ENCODE peak calls at places on chromosomes 6 and 20, in seven cellular contexts. Z is Kasumi-1, L is neural crest cell, M is left cardiac atrium, D is fibroblast of lung, V is activated T-cell treated with anti-CD3 and anti-CD28 coated beads for 1 hour, S is endothelial cell of umbilical vein. Y is an unnamed sample.
A peak's percentile ranks its signal among the peaks of the same experiment; 100 is the strongest.

GRCh38 chr6:11759995-11760394 is 18.6 kb downstream of the ADTRP start:
- DNase-seq in V (no peak), L (no peak), M (no peak), S (no peak), Z (no peak), D (no peak), Y (no peak)

GRCh38 chr20:17501701-17502100 is 29.5 kb downstream of the BFSP1 start:
- DNase-seq in V (no peak), D (no peak), L (no peak), Z (no peak), S (no peak), M (no peak), Y (no peak)

GRCh38 chr6:14348389-14348788 is 230.8 kb downstream of the CD83 start:
- DNase-seq in D (no peak), M (no peak), L (no peak), S (no peak), V (no peak), Z (peak; percentile 7), Y (no peak)

GRCh38 chr6:53802582-53802981 is 7.8 kb downstream of the LRRC1 start:
- DNase-seq in D (peak; percentile 54), L (no peak), Z (no peak), V (no peak), S (no peak), M (no peak), Y (no peak)

GRCh38 chr6:133393891-133394290 is 152.7 kb downstream of the EYA4 start:
- DNase-seq in M (no peak), Z (no peak), L (no peak), D (no peak), S (no peak), V (no peak), Y (no peak)

GRCh38 chr6:100372326-100372725 is 92.4 kb downstream of the SIM1 start:
- DNase-seq in L (no peak), Z (no peak), D (no peak), M (no peak), S (no peak), V (no peak), Y (no peak)

GRCh38 chr20:51346686-51347485 is 195.6 kb downstream of the NFATC2 start:
- DNase-seq in L (no peak), M (no peak), Z (no peak), S (no peak), V (no peak), D (peak; percentile 59), Y (no peak)

GRCh38 chr6:42321976-42322375 is 104.3 kb upstream of the MRPS10 start:
- DNase-seq in Z (no peak), D (no peak), M (no peak), L (no peak), V (no peak), S (no peak), Y (no peak)

GRCh38 chr20:57593134-57593886 is 26.9 kb downstream of the ZBP1 start:
- DNase-seq in L (no peak), V (no peak), D (no peak), S (no peak), Z (no peak), M (no peak), Y (no peak)

GRCh38 chr6:34317882-34318491 is 69.2 kb upstream of the SMIM29 start:
- DNase-seq in L (no peak), V (no peak), M (no peak), Z (no peak), D (no peak), S (no peak), Y (no peak)

GRCh38 chr6:150491131-150491795 is 108.4 kb upstream of the PLEKHG1 start:
- DNase-seq in L (no peak), D (no peak), Z (no peak), S (no peak), M (no peak), V (no peak), Y (no peak)

GRCh38 chr6:143401636-143402370 is 48.7 kb downstream of the ADAT2 start:
- DNase-seq in V (no peak), M (no peak), D (no peak), Z (no peak), S (no peak), L (no peak), Y (no peak)

GRCh38 chr6:14635195-14635594 is 517.6 kb downstream of the CD83 start:
- DNase-seq in S (no peak), L (no peak), Z (no peak), M (no peak), V (peak; percentile 17), D (no peak), Y (no peak)

GRCh38 chr6:90787411-90787810 is 200.5 kb upstream of the MAP3K7 start:
- DNase-seq in Z (no peak), V (no peak), S (no peak), M (no peak), L (no peak), D (no peak), Y (no peak)

GRCh38 chr6:63644668-63645326 is 9.2 kb downstream of the PHF3 start:
- DNase-seq in D (no peak), V (no peak), S (peak; percentile 51), M (peak; percentile 40), L (no peak), Z (no peak), Y (no peak)

GRCh38 chr20:32823078-32823477 is 3.3 kb downstream of the MAPRE1 start:
- DNase-seq in L (no peak), S (no peak), M (no peak), D (peak; percentile 82), V (no peak), Z (peak; percentile 81), Y (no peak)

GRCh38 chr6:39077882-39078594 is 29.5 kb downstream of the GLP1R start:
- DNase-seq in L (no peak), Z (no peak), M (no peak), V (no peak), S (no peak), D (no peak), Y (no peak)

GRCh38 chr6:36571122-36572043 is 22.8 kb upstream of the SRSF3 start:
- DNase-seq in S (no peak), L (no peak), M (no peak), D (no peak), Z (no peak), V (no peak), Y (no peak)

GRCh38 chr6:153425536-153425935 is 294.5 kb upstream of the RGS17 start:
- DNase-seq in D (no peak), M (no peak), S (no peak), L (no peak), V (no peak), Z (no peak), Y (no peak)

GRCh38 chr6:107657755-107658461 is 166.2 kb downstream of the SCML4 start:
- DNase-seq in L (no peak), M (peak; percentile 67), S (peak; percentile 79), Z (peak; percentile 15), V (no peak), D (peak; percentile 93), Y (peak; percentile 28)

Y was measured in cerebellum.